ENCODE peak calls at places on chromosomes 4 and X, in nine cellular contexts. L, D, O, K, V, S, N, H and Z are unnamed samples.

GRCh38 chr4:184897807-184898388 is 72.1 kb upstream of the ACSL1 start:
- DNase-seq in L (no peak), D (no peak), O (no peak), K (no peak), V (no peak), S (no peak), N (no peak), H (no peak), Z (no peak)

GRCh38 chrX:68898661-68899060 is 69.8 kb downstream of the EFNB1 start:
- DNase-seq in L (no peak), D (no peak), O (no peak), K (no peak), V (no peak), S (no peak), N (no peak), H (no peak), Z (no peak)

GRCh38 chrX:11366998-11367595 is 73.9 kb downstream of the AMELX start:
- DNase-seq in L (no peak), D (no peak), O (no peak), K (no peak), V (no peak), S (no peak), N (no peak), H (no peak), Z (no peak)

GRCh38 chrX:136662976-136663375 is 15.0 kb downstream of the CD40LG start:
- DNase-seq in L (no peak), D (no peak), O (no peak), K (no peak), V (no peak), S (no peak), N (no peak), H (no peak), Z (no peak)

GRCh38 chr4:121791481-121791880 is 9.6 kb upstream of the EXOSC9 start:
- DNase-seq in L (no peak), D (no peak), O (peak), K (no peak), V (no peak), S (no peak), N (no peak), H (no peak), Z (no peak)

GRCh38 chrX:153873282-153874090 is 12.5 kb downstream of the L1CAM start:
- DNase-seq in L (no peak), D (no peak), O (no peak), K (no peak), V (no peak), S (no peak), N (no peak), H (no peak), Z (no peak)

GRCh38 chr4:139295317-139296299 is 5.7 kb upstream of the NAA15 start:
- DNase-seq in L (peak), D (peak), O (peak), K (peak), V (peak), S (peak), N (peak), H (peak), Z (peak)

GRCh38 chrX:153606503-153606902 is 7.6 kb upstream of the CCNQ start:
- DNase-seq in L (no peak), D (no peak), O (no peak), K (no peak), V (no peak), S (no peak), N (no peak), H (no peak), Z (no peak)

GRCh38 chr4:32485976-32486375 is 1765.8 kb downstream of the PCDH7 start:
- DNase-seq in L (no peak), D (no peak), O (peak), K (no peak), V (no peak), S (no peak), N (no peak), H (no peak), Z (no peak)

GRCh38 chrX:1767026-1767425 is 152.2 kb downstream of the ASMT start:
- DNase-seq in L (no peak), D (peak), O (no peak), K (no peak), V (no peak), S (no peak), N (no peak), H (no peak), Z (no peak)

GRCh38 chr4:111641813-111642579 is 503.3 kb upstream of the FAM241A start:
- DNase-seq in L (peak), D (peak), O (peak), K (peak), V (peak), S (peak), N (no peak), H (peak), Z (peak)

GRCh38 chr4:162510115-162510514 is 346.3 kb upstream of the FSTL5 start:
- DNase-seq in L (no peak), D (peak), O (no peak), K (no peak), V (no peak), S (no peak), N (no peak), H (no peak), Z (no peak)

GRCh38 chrX:40530471-40530870 is 50.3 kb upstream of the ATP6AP2 start:
- DNase-seq in L (no peak), D (no peak), O (no peak), K (no peak), V (no peak), S (no peak), N (no peak), H (no peak), Z (no peak)

GRCh38 chr4:133524369-133524768 is 375.3 kb downstream of the PCDH10 start:
- DNase-seq in L (no peak), D (no peak), O (no peak), K (no peak), V (no peak), S (no peak), N (no peak), H (no peak), Z (no peak)

GRCh38 chrX:27555514-27555913 is 34.6 kb upstream of the DCAF8L2 start:
- DNase-seq in L (no peak), D (peak), O (peak), K (peak), V (peak), S (no peak), N (no peak), H (no peak), Z (peak)

GRCh38 chrX:19625612-19626011 is 110.3 kb upstream of the MAP3K15 start:
- DNase-seq in L (peak), D (no peak), O (no peak), K (no peak), V (peak), S (no peak), N (no peak), H (no peak), Z (peak)

GRCh38 chrX:112043997-112044396 is 38.6 kb downstream of the TRPC5 start:
- DNase-seq in L (no peak), D (peak), O (peak), K (no peak), V (no peak), S (no peak), N (no peak), H (no peak), Z (peak)

GRCh38 chr4:22515888-22516541 is at the start of gene ADGRA3:
- DNase-seq in L (peak), D (peak), O (peak), K (peak), V (peak), S (peak), N (peak), H (peak), Z (peak)

GRCh38 chr4:2869659-2870058 is 26.0 kb downstream of the ADD1 start:
- DNase-seq in L (no peak), D (no peak), O (no peak), K (no peak), V (no peak), S (no peak), N (no peak), H (no peak), Z (peak)
- H3K27ac ChIP-seq in L (peak), D (peak), O (peak), K (no peak), V (no peak), S (peak), N (peak), H (no peak), Z (peak)

DNA sequence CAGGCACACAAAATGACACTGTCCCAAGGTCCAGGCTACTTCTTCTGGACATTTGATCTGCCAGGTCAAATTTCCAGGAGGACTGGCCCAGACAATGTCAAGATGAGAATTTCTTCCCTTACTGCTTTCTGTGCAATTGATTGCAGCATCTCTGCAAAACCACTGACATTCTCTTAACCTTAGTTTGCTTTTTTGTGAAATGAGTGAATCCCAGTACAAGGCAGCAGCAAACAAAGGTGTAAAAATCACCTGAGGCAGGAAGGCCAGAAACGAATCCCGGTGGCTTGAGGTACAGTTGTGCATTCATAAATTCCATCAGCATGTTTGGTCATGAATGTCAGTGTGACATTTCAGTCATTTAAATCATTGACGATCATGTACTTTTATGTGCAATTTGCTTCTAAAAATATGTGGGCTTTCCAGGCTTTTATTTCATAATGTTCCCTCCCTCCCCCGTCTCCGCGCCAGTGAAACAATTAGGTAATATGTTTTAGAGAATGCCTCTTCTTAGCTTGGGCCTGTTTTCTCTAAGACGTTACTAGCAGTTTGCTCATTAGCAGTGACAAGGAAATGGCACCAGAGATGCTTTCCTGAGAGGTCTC is 39.2 kb downstream of the NHS start:
- DNase-seq in L (no peak), D (no peak), O (peak), K (no peak), V (no peak), S (peak), N (no peak), H (peak), Z (no peak)
- H3K4me3 ChIP-seq in L (no peak), D (no peak), O (no peak), K (no peak), V (no peak), S (no peak), N (no peak), H (no peak), Z (no peak)

DNA sequence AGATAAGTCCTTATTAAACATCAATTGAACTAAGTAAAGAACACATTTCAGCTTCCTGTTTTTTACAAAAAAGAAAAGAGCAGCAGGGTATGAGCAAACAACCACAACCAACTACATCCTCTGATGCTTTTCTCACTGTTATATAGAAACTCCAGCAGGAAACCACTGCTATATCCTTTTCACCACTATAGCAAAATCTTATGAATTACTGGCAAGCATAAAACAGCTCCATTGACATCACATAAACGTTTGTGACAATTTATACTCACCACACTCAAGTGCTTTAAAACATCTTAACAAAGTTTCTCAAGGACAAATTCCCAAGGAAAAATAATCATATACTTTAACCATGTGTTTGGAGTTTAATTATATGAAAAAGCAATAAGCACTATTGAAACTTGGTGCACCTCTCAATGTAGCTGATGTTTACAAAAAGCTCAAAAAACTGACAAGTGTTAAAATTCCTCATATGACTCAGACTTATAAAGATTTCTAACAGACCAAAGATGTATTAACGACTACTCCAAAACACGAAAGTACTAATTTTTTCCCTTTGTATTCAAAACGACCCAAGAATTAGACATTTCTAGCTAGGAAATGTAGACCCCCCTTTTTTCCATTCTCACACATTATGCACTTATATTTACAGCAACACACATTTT is 12.9 kb downstream of the GPRIN3 start:
- DNase-seq in L (no peak), D (no peak), O (no peak), K (peak), V (peak), S (no peak), N (no peak), H (no peak), Z (peak)
- H3K27ac ChIP-seq in L (peak), D (no peak), O (no peak), K (peak), V (no peak), S (peak), N (peak), H (no peak), Z (peak)

DNA sequence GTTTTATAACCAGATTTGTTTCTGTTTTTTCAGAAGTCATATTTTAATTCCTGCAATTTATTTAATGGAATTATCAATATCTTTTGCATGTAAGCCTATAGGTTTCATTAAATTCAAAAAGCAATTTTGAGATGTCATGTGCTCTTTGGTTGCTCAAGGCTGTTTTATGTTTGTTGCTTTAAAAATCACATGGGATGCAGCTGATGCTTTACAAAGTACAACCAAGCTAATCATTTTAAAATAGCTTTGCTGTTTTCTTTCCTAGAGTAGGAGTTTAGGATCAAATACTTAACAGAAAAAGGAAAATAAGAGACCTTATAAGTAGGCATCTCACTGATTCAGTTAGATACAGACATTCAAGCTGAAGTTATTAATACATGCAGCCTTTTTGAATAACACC is 11.3 kb downstream of the CPEB2 start:
- DNase-seq in L (no peak), D (no peak), O (no peak), K (no peak), V (no peak), S (no peak), N (no peak), H (no peak), Z (no peak)
- H3K4me3 ChIP-seq in L (no peak), D (no peak), O (no peak), K (no peak), V (no peak), S (no peak), N (no peak), H (no peak), Z (no peak)